ENCODE peak calls at places on chromosomes 12 and 14, in seven cellular contexts. One of them, this sample, is unnamed. For H3K27me3, the result is how much of the 10 kb centered on the place peaks cover.

GRCh38 chr12:121511931-121512330 is 68.9 kb downstream of the KDM2B start:
- DNase-seq in colonic mucosa: no peak
- DNase-seq in PC-9: no peak
- DNase-seq in IMR-90: no peak
- DNase-seq in aorta: no peak
- DNase-seq in iPS DF 6.9: no peak
- DNase-seq in DND-41: no peak
- DNase-seq in this sample: no peak

GRCh38 chr14:102415671-102416070 is 52.9 kb downstream of the TECPR2 start:
- DNase-seq in DND-41: no peak
- DNase-seq in iPS DF 6.9: no peak
- DNase-seq in IMR-90: no peak
- DNase-seq in aorta: no peak
- DNase-seq in PC-9: no peak
- DNase-seq in colonic mucosa: no peak
- DNase-seq in this sample: no peak

GRCh38 chr12:52581481-52581880 is 7.8 kb upstream of the KRT74 start:
- DNase-seq in colonic mucosa: no peak
- DNase-seq in iPS DF 6.9: no peak
- DNase-seq in DND-41: no peak
- DNase-seq in PC-9: peak
- DNase-seq in aorta: no peak
- DNase-seq in IMR-90: peak
- DNase-seq in this sample: no peak

GRCh38 chr12:5246196-5246595 is 185.7 kb upstream of the NTF3 start:
- DNase-seq in colonic mucosa: no peak
- DNase-seq in PC-9: no peak
- DNase-seq in DND-41: no peak
- DNase-seq in IMR-90: no peak
- DNase-seq in iPS DF 6.9: peak
- DNase-seq in aorta: no peak
- DNase-seq in this sample: no peak

GRCh38 chr14:64705406-64706118 is 1.3 kb downstream of the PLEKHG3 start:
- DNase-seq in aorta: peak
- DNase-seq in IMR-90: no peak
- DNase-seq in colonic mucosa: peak
- DNase-seq in DND-41: no peak
- DNase-seq in iPS DF 6.9: no peak
- DNase-seq in PC-9: no peak
- DNase-seq in this sample: no peak

GRCh38 chr14:34450542-34450915 is 11.5 kb downstream of the SPTSSA start:
- DNase-seq in IMR-90: no peak
- DNase-seq in colonic mucosa: no peak
- DNase-seq in PC-9: peak
- DNase-seq in aorta: no peak
- DNase-seq in iPS DF 6.9: no peak
- DNase-seq in DND-41: no peak
- DNase-seq in this sample: no peak

GRCh38 chr12:93990832-93991748 is 157.3 kb upstream of the PLXNC1 start:
- DNase-seq in PC-9: no peak
- DNase-seq in aorta: no peak
- DNase-seq in colonic mucosa: peak
- DNase-seq in IMR-90: peak
- DNase-seq in iPS DF 6.9: peak
- DNase-seq in DND-41: no peak
- DNase-seq in this sample: no peak

GRCh38 chr12:124680863-124681778 is 113.7 kb upstream of the NCOR2 start:
- DNase-seq in aorta: peak
- DNase-seq in IMR-90: peak
- DNase-seq in PC-9: peak
- DNase-seq in DND-41: no peak
- DNase-seq in colonic mucosa: peak
- DNase-seq in iPS DF 6.9: peak
- DNase-seq in this sample: peak

GRCh38 chr12:16599081-16599480 is 6.9 kb downstream of the LMO3 start:
- DNase-seq in aorta: no peak
- DNase-seq in iPS DF 6.9: no peak
- DNase-seq in IMR-90: no peak
- DNase-seq in PC-9: no peak
- DNase-seq in colonic mucosa: no peak
- DNase-seq in DND-41: no peak
- DNase-seq in this sample: no peak

GRCh38 chr14:64693766-64694165 is 10.5 kb upstream of the PLEKHG3 start:
- DNase-seq in PC-9: no peak
- DNase-seq in iPS DF 6.9: no peak
- DNase-seq in DND-41: no peak
- DNase-seq in IMR-90: no peak
- DNase-seq in aorta: no peak
- DNase-seq in colonic mucosa: no peak
- DNase-seq in this sample: no peak

GRCh38 chr14:21748869-21749303 is 75.3 kb upstream of the OR4E1 start:
- DNase-seq in iPS DF 6.9: peak
- DNase-seq in DND-41: peak
- DNase-seq in IMR-90: peak
- DNase-seq in PC-9: peak
- DNase-seq in aorta: no peak
- DNase-seq in colonic mucosa: peak
- DNase-seq in this sample: no peak

GRCh38 chr14:26598081-26598671 is 343 bp upstream of the NOVA1 start:
- DNase-seq in aorta: peak
- DNase-seq in iPS DF 6.9: peak
- DNase-seq in IMR-90: peak
- DNase-seq in colonic mucosa: peak
- DNase-seq in PC-9: peak
- DNase-seq in DND-41: no peak
- DNase-seq in this sample: peak

GRCh38 chr12:80937391-80938238 is at the start of gene LIN7A:
- DNase-seq in DND-41: no peak
- DNase-seq in aorta: peak
- DNase-seq in IMR-90: peak
- DNase-seq in iPS DF 6.9: no peak
- DNase-seq in colonic mucosa: peak
- DNase-seq in PC-9: no peak
- DNase-seq in this sample: peak

GRCh38 chr12:1122803-1123202 is 131.8 kb downstream of the ERC1 start:
- DNase-seq in DND-41: peak
- DNase-seq in iPS DF 6.9: no peak
- DNase-seq in PC-9: no peak
- DNase-seq in colonic mucosa: no peak
- DNase-seq in aorta: no peak
- DNase-seq in IMR-90: no peak
- DNase-seq in this sample: no peak

GRCh38 chr14:92652413-92653151 is 95.8 kb downstream of the LGMN start:
- DNase-seq in iPS DF 6.9: no peak
- DNase-seq in DND-41: no peak
- DNase-seq in aorta: no peak
- DNase-seq in colonic mucosa: no peak
- DNase-seq in IMR-90: no peak
- DNase-seq in PC-9: no peak
- DNase-seq in this sample: no peak

GRCh38 chr12:132422057-132423043 is 67.6 kb upstream of the FBRSL1 start:
- DNase-seq in iPS DF 6.9: no peak
- DNase-seq in colonic mucosa: no peak
- DNase-seq in DND-41: no peak
- DNase-seq in IMR-90: peak
- DNase-seq in aorta: no peak
- DNase-seq in PC-9: no peak
- DNase-seq in this sample: no peak
- H3K27me3 ChIP-seq in iPS DF 6.9: under half
- H3K27me3 ChIP-seq in colonic mucosa: under half
- H3K27me3 ChIP-seq in DND-41: under half
- H3K27me3 ChIP-seq in IMR-90: under half
- H3K27me3 ChIP-seq in aorta: under half
- H3K27me3 ChIP-seq in PC-9: half or more
- H3K27me3 ChIP-seq in this sample: under half

DNA sequence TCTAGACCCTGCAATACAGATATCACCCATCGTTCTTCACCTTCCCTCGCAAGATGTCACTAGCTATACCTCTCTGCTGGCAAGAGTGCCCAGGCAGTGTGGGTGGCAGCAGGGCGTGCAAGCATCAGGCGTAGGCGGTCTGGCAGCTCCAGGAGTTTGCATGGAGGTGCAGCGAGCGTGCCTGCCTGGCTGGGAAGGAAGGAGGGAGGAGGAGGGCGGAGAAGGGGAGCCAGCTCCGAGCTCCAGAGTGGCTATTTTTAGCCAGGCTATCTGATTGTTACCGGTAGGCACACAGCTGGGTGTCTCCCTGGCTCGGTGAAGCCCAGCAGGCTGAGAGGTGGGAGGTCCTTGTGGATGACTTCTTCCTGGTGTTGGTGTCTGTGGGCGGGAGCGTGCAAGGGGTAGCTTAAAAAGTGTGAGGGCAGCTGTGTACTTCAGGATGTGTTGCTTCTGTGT is 6.2 kb downstream of the FOXJ2 start:
- DNase-seq in DND-41: peak
- DNase-seq in iPS DF 6.9: peak
- DNase-seq in PC-9: no peak
- DNase-seq in aorta: peak
- DNase-seq in IMR-90: peak
- DNase-seq in colonic mucosa: peak
- DNase-seq in this sample: peak
- H3K4me3 ChIP-seq in DND-41: peak
- H3K4me3 ChIP-seq in iPS DF 6.9: no peak
- H3K4me3 ChIP-seq in PC-9: no peak
- H3K4me3 ChIP-seq in aorta: no peak
- H3K4me3 ChIP-seq in IMR-90: peak
- H3K4me3 ChIP-seq in colonic mucosa: peak
- H3K4me3 ChIP-seq in this sample: peak

GRCh38 chr12:53994268-53994690 is 5.7 kb upstream of the HOXC9 start:
- DNase-seq in aorta: no peak
- DNase-seq in PC-9: no peak
- DNase-seq in iPS DF 6.9: no peak
- DNase-seq in DND-41: no peak
- DNase-seq in colonic mucosa: no peak
- DNase-seq in IMR-90: no peak
- DNase-seq in this sample: no peak

GRCh38 chr12:53994691-53995310 is 5.2 kb upstream of the HOXC9 start:
- DNase-seq in DND-41: no peak
- DNase-seq in aorta: no peak
- DNase-seq in PC-9: no peak
- DNase-seq in IMR-90: no peak
- DNase-seq in colonic mucosa: no peak
- DNase-seq in iPS DF 6.9: no peak
- DNase-seq in this sample: no peak

GRCh38 chr12:53996188-53996885 is 3.6 kb upstream of the HOXC9 start:
- DNase-seq in IMR-90: no peak
- DNase-seq in aorta: no peak
- DNase-seq in PC-9: no peak
- DNase-seq in iPS DF 6.9: no peak
- DNase-seq in DND-41: no peak
- DNase-seq in colonic mucosa: no peak
- DNase-seq in this sample: no peak

GRCh38 chr12:53996886-53997217 is 3.1 kb upstream of the HOXC9 start:
- DNase-seq in DND-41: no peak
- DNase-seq in aorta: no peak
- DNase-seq in IMR-90: no peak
- DNase-seq in PC-9: no peak
- DNase-seq in iPS DF 6.9: no peak
- DNase-seq in colonic mucosa: no peak
- DNase-seq in this sample: no peak

DNA sequence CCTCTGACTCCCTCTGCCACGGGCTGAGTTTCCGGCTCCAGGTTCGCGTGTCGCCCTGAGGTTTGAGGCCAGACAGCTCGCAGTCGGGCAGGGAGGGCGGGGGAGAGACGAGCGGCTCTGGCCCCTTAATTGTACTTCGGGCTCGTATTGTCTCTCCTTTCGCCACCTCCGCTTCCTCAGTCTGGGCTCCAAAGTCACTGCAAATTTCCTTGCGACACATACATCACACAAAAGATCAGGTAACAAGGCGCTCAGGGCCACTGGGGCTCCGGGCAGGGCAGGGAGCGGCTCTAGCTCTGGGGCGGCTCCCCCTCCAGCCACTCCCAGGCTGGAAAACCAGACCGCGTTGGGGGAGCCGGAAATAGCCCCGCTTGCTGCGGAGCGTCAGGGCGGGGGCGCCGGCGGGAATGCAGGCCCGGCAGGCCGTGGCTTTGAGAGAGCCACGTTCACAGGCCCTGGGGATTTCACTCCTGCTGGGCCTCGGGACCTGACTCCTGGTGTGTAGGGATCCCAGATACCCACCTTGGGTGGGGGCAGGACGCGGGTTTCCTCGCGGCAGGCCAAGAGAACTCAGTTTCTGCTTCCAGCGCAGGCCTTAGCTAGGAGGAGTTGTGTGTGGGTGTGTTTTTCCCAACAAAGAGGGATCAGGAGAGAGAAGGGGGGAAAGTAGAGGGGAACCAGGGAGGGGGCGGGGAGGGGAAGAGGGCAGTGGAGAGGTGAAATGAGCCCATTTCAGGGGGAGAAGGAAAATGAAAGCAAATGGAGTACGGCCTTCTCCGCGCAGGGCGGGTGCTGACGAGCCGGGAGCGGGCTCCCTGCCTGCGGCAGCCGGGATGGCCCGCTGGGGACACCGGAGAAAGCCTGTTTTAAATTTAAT is 4.4 kb upstream of the HOXC9 start:
- DNase-seq in colonic mucosa: no peak
- DNase-seq in DND-41: no peak
- DNase-seq in iPS DF 6.9: no peak
- DNase-seq in aorta: peak
- DNase-seq in PC-9: peak
- DNase-seq in IMR-90: no peak
- DNase-seq in this sample: no peak
- H3K27me3 ChIP-seq in colonic mucosa: half or more
- H3K27me3 ChIP-seq in DND-41: half or more
- H3K27me3 ChIP-seq in iPS DF 6.9: half or more
- H3K27me3 ChIP-seq in aorta: under half
- H3K27me3 ChIP-seq in PC-9: under half
- H3K27me3 ChIP-seq in IMR-90: half or more
- H3K27me3 ChIP-seq in this sample: half or more

GRCh38 chr14:28756896-28757570 is 9.6 kb upstream of the FOXG1 start:
- DNase-seq in PC-9: no peak
- DNase-seq in iPS DF 6.9: no peak
- DNase-seq in colonic mucosa: no peak
- DNase-seq in DND-41: no peak
- DNase-seq in IMR-90: peak
- DNase-seq in aorta: no peak
- DNase-seq in this sample: no peak
- H3K4me3 ChIP-seq in PC-9: no peak
- H3K4me3 ChIP-seq in iPS DF 6.9: peak
- H3K4me3 ChIP-seq in colonic mucosa: no peak
- H3K4me3 ChIP-seq in DND-41: no peak
- H3K4me3 ChIP-seq in IMR-90: peak
- H3K4me3 ChIP-seq in aorta: no peak
- H3K4me3 ChIP-seq in this sample: no peak

GRCh38 chr12:130712346-130713065 is 3.6 kb downstream of the RIMBP2 start:
- DNase-seq in PC-9: no peak
- DNase-seq in IMR-90: no peak
- DNase-seq in colonic mucosa: no peak
- DNase-seq in iPS DF 6.9: no peak
- DNase-seq in DND-41: no peak
- DNase-seq in aorta: no peak
- DNase-seq in this sample: no peak
- H3K27me3 ChIP-seq in PC-9: half or more
- H3K27me3 ChIP-seq in IMR-90: under half
- H3K27me3 ChIP-seq in colonic mucosa: under half
- H3K27me3 ChIP-seq in iPS DF 6.9: under half
- H3K27me3 ChIP-seq in DND-41: under half
- H3K27me3 ChIP-seq in aorta: under half
- H3K27me3 ChIP-seq in this sample: half or more